ENCODE peak calls at places on chromosome 15, in five cellular contexts. L is astrocyte, R is tibial artery, V is uterus, I is upper lobe of left lung. E is an unnamed sample.

GRCh38 chr15:25391971-25392733 is 46.7 kb downstream of the UBE3A start:
- DNase-seq in R (no peak), V (no peak), I (no peak), L (peak), E (no peak)

GRCh38 chr15:70761931-70762468 is 1.4 kb downstream of the UACA start:
- DNase-seq in V (no peak), I (no peak), L (no peak), R (no peak), E (no peak)

GRCh38 chr15:85318732-85319076 is 61.7 kb upstream of the AKAP13 start:
- DNase-seq in V (no peak), I (no peak), R (no peak), L (no peak), E (no peak)

GRCh38 chr15:95693917-95694316 is 636.6 kb upstream of the NR2F2 start:
- DNase-seq in I (no peak), L (no peak), R (no peak), V (no peak), E (no peak)

GRCh38 chr15:64151727-64152506 is at the start of gene SNX22:
- DNase-seq in R (peak), L (no peak), I (peak), V (no peak), E (no peak)

GRCh38 chr15:86183765-86184491 is 104.3 kb downstream of the AGBL1 start:
- DNase-seq in V (no peak), R (no peak), I (no peak), L (peak), E (no peak)

GRCh38 chr15:63827113-63827512 is 6.6 kb downstream of the HERC1 start:
- DNase-seq in L (no peak), V (no peak), R (no peak), I (no peak), E (no peak)

GRCh38 chr15:96331942-96332853 is 1.7 kb downstream of the NR2F2 start:
- DNase-seq in V (peak), I (peak), L (peak), R (no peak), E (no peak)

GRCh38 chr15:94600496-94600895 is 369.1 kb downstream of the MCTP2 start:
- DNase-seq in V (no peak), L (no peak), I (no peak), R (no peak), E (no peak)

GRCh38 chr15:23648920-23649515 is 1.4 kb upstream of the MAGEL2 start:
- DNase-seq in V (no peak), I (no peak), L (no peak), R (no peak), E (no peak)

GRCh38 chr15:62337934-62338333 is 172.8 kb upstream of the C2CD4B start:
- DNase-seq in I (no peak), L (no peak), V (no peak), R (no peak), E (no peak)

GRCh38 chr15:58264068-58264971 is 126.1 kb downstream of the AQP9 start:
- DNase-seq in V (no peak), L (no peak), R (no peak), I (no peak), E (no peak)

GRCh38 chr15:74724570-74725240 is 623 bp downstream of the CYP1A1 start:
- DNase-seq in I (no peak), V (no peak), L (no peak), R (no peak), E (no peak)

GRCh38 chr15:43912991-43913927 is 86.5 kb downstream of the WDR76 start:
- DNase-seq in I (no peak), L (peak), R (peak), V (peak), E (no peak)

GRCh38 chr15:95024388-95024787 is 793.0 kb downstream of the MCTP2 start:
- DNase-seq in R (no peak), L (peak), V (no peak), I (no peak), E (no peak)

GRCh38 chr15:39581501-39582285 is 814 bp downstream of the THBS1 start:
- DNase-seq in L (no peak), R (peak), V (peak), I (peak), E (peak)

GRCh38 chr15:88987590-88987950 is 74.4 kb upstream of the MFGE8 start:
- DNase-seq in I (no peak), L (no peak), V (no peak), R (no peak), E (no peak)

GRCh38 chr15:65912235-65912634 is 42.9 kb downstream of the RAB11A start:
- DNase-seq in V (no peak), L (no peak), R (no peak), I (no peak), E (no peak)

GRCh38 chr15:80161473-80162016 is 8.7 kb downstream of the FAH start:
- DNase-seq in L (no peak), V (no peak), I (no peak), R (no peak), E (no peak)

GRCh38 chr15:77864211-77865105 is 213.1 kb downstream of the TBC1D2B start:
- DNase-seq in V (peak), I (peak), L (no peak), R (peak), E (no peak)

GRCh38 chr15:94259121-94259776 is 27.9 kb downstream of the MCTP2 start:
- DNase-seq in L (no peak), R (no peak), I (no peak), V (no peak), E (no peak)

GRCh38 chr15:67140078-67140833 is 74.9 kb downstream of the SMAD3 start:
- DNase-seq in R (peak), L (no peak), I (no peak), V (no peak), E (no peak)

GRCh38 chr15:78194568-78194925 is 39.8 kb downstream of the ACSBG1 start:
- DNase-seq in V (no peak), I (peak), R (no peak), L (no peak), E (no peak)

GRCh38 chr15:35087759-35088158 is 2.7 kb upstream of the NANOGP8 start:
- DNase-seq in V (no peak), R (no peak), L (no peak), I (no peak), E (no peak)

GRCh38 chr15:67077641-67078215 is 12.3 kb downstream of the SMAD3 start:
- DNase-seq in R (no peak), V (no peak), I (no peak), L (no peak), E (no peak)

GRCh38 chr15:39124155-39124924 is 456.5 kb upstream of the THBS1 start:
- DNase-seq in I (no peak), V (no peak), R (no peak), L (peak), E (no peak)

GRCh38 chr15:79922512-79923067 is 25.8 kb upstream of the MTHFS start:
- DNase-seq in I (no peak), V (no peak), R (no peak), L (peak), E (no peak)

GRCh38 chr15:89051875-89052274 is 36.4 kb upstream of the ABHD2 start:
- DNase-seq in V (no peak), R (no peak), I (no peak), L (peak), E (no peak)

GRCh38 chr15:42313463-42313862 is 40.2 kb upstream of the TMEM87A start:
- DNase-seq in L (no peak), V (no peak), I (no peak), R (no peak), E (no peak)

GRCh38 chr15:85379403-85380131 is 836 bp upstream of the AKAP13 start:
- DNase-seq in L (peak), I (no peak), R (no peak), V (no peak), E (no peak)

GRCh38 chr15:55267401-55268053 is 22.1 kb downstream of the RAB27A start:
- DNase-seq in V (no peak), R (peak), L (peak), I (peak), E (peak)

GRCh38 chr15:71341811-71342550 is 226.7 kb downstream of the THSD4 start:
- DNase-seq in I (no peak), R (no peak), L (no peak), V (no peak), E (no peak)

GRCh38 chr15:55235637-55236036 is 38.9 kb upstream of the RSL24D1 start:
- DNase-seq in I (no peak), V (no peak), R (no peak), L (no peak), E (no peak)

GRCh38 chr15:56361978-56362377 is 3.2 kb upstream of the TEX9 start:
- DNase-seq in R (no peak), I (no peak), V (no peak), L (no peak), E (no peak)

GRCh38 chr15:81752149-81752942 is 293.5 kb downstream of the MEX3B start:
- DNase-seq in R (peak), I (no peak), V (peak), L (no peak), E (peak)

GRCh38 chr15:31571676-31572075 is 245.0 kb downstream of the KLF13 start:
- DNase-seq in L (no peak), I (no peak), V (no peak), R (no peak), E (no peak)

GRCh38 chr15:42080585-42081462 is 13.5 kb downstream of the PLA2G4D start:
- DNase-seq in I (peak), R (peak), V (no peak), L (no peak), E (no peak)

GRCh38 chr15:33135355-33135781 is 59.1 kb downstream of the FMN1 start:
- DNase-seq in R (no peak), I (no peak), L (peak), V (no peak), E (no peak)

GRCh38 chr15:59306520-59307163 is 66.0 kb downstream of the MYO1E start:
- DNase-seq in I (no peak), V (no peak), L (peak), R (peak), E (no peak)
- H3K27ac ChIP-seq in I (no peak), V (peak), L (no peak), R (peak), E (no peak)

DNA sequence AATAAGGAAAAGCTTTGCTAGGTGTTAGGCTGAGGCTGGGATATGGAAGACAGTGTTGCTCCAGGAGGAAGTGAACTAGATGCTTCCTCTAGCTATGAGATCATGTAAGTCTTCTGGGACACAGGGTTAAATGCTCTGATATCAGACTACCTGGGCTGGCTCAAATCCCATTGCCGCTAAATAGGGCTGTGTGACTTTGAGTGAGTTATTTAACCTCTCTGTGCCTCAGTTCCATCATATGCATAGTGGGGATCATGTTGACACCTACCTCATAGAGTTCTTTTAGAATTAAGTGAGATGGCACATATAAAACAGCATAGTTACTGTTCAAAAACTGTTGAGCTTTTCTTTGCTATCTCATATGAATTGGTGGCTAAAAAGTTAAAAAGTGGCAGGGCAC is 12.6 kb downstream of the RPLP1 start:
- DNase-seq in V (no peak), L (no peak), R (no peak), I (no peak), E (no peak)
- H3K4me3 ChIP-seq in V (no peak), L (no peak), R (no peak), I (no peak), E (no peak)

DNA sequence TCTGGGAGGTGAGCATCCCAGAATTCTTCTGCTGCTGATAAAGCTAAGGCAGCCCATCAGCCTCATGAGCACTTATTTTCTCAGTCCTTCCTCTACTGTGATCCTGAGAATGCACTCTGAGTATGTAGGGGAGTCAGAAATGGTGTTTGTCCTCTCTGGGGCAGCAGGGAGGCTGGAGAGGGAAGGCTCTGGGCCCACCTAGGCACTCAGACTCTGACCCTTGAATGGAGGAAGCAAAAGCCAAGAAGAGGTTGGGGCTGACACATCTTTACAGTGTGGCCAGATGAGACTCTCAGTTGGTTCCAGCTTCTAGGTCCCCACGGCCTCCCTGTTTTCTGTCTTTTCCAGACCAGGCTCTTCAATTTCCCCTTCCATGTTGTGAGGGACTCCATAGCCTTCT is 36.1 kb upstream of the BLM start:
- DNase-seq in V (no peak), R (no peak), L (no peak), I (no peak), E (no peak)
- H3K27ac ChIP-seq in V (peak), R (peak), L (peak), I (no peak), E (peak)

GRCh38 chr15:51266548-51266947 is 71.8 kb downstream of the CYP19A1 start:
- DNase-seq in I (no peak), V (no peak), L (no peak), R (no peak), E (no peak)
- H3K4me3 ChIP-seq in I (no peak), V (no peak), L (peak), R (peak), E (peak)

GRCh38 chr15:29114277-29115092 is 155.1 kb downstream of the NSMCE3 start:
- DNase-seq in R (no peak), L (no peak), I (peak), V (no peak), E (no peak)

GRCh38 chr15:29111705-29112281 is 157.8 kb downstream of the NSMCE3 start:
- DNase-seq in L (no peak), I (peak), V (no peak), R (no peak), E (no peak)

GRCh38 chr15:29110733-29111132 is 158.9 kb downstream of the NSMCE3 start:
- DNase-seq in R (no peak), V (no peak), L (no peak), I (no peak), E (no peak)

GRCh38 chr15:29115093-29115991 is 154.3 kb downstream of the NSMCE3 start:
- DNase-seq in I (peak), V (no peak), R (no peak), L (no peak), E (no peak)

DNA sequence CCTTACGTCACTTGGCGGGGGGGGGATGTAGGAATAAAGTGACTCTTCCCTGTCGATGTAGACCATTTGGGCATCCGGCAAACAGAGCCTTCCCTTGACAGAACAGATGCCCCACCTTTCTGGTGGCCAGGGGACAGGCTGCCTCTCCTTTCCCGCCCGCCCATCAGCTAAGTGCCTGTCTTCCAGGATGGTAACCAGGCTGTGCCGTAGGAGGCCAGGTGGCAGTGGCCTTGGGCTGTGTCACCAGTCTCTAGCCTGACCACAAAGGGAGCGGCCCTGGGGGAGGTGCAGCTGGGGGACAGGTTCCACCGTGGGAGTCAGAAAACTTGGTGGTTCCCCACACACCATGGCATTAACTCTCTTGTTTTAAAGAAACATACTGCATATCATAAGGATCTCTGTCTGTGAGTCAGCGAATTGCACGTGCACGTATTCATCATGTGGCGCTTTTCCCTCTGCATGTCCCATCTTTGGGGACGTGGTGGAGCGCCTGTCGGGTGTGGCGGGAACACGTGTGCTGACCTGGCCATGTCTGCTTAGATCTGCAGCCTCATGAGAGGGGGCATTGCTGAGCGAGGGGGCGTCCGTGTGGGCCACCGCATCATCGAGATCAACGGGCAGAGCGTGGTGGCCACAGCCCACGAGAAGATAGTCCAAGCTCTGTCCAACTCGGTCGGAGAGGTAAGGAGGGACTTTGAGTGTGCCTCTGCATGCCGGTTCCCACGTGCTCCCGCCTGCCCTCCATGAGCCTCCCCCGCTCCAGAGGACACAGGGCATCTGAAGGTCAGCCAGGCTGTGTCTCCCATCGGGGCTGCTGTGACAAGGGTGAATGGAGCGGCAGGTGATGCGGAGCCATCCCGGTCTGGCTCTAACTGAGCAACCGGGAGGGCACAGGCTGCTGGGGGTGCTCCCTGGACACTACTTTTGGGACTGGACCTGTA is 156.0 kb downstream of the NSMCE3 start:
- DNase-seq in R (no peak), L (no peak), I (no peak), V (no peak), E (no peak)
- H3K27ac ChIP-seq in R (no peak), L (no peak), I (no peak), V (no peak), E (no peak)

GRCh38 chr15:45111390-45112142 is 2.4 kb downstream of the DUOX2 start:
- DNase-seq in I (peak), V (no peak), L (no peak), R (no peak), E (no peak)
- H3K4me3 ChIP-seq in I (no peak), V (no peak), L (no peak), R (no peak), E (no peak)

GRCh38 chr15:98826658-98827057 is 178.3 kb downstream of the IGF1R start:
- DNase-seq in I (no peak), V (no peak), R (no peak), L (no peak), E (no peak)

GRCh38 chr15:98817745-98818144 is 169.4 kb downstream of the IGF1R start:
- DNase-seq in I (no peak), R (no peak), L (no peak), V (no peak), E (no peak)

GRCh38 chr15:98824595-98824994 is 176.3 kb downstream of the IGF1R start:
- DNase-seq in R (no peak), I (no peak), V (no peak), L (no peak), E (no peak)

GRCh38 chr15:98823012-98823458 is 174.7 kb downstream of the IGF1R start:
- DNase-seq in L (peak), R (no peak), V (no peak), I (no peak), E (no peak)
- H3K27ac ChIP-seq in L (peak), R (peak), V (peak), I (no peak), E (no peak)

E was measured in left ventricle myocardium inferior.